ENCODE peak calls at places on chromosomes 13 and 19, in four cellular contexts. K is transverse colon, E is heart left ventricle, T is HCT116. X is an unnamed sample. For H3K4me1, the result is how much of the 10 kb centered on the place peaks cover.

GRCh38 chr13:41934994-41935393 is 25.9 kb downstream of the VWA8 start:
- DNase-seq in K (no peak), E (no peak), T (no peak), X (no peak)

GRCh38 chr13:99657848-99658265 is 156.6 kb downstream of the TM9SF2 start:
- DNase-seq in K (no peak), E (peak), T (no peak), X (peak)

GRCh38 chr13:52195052-52195837 is 35.8 kb upstream of the NEK3 start:
- DNase-seq in K (peak), E (peak), T (no peak), X (peak)

GRCh38 chr19:43305642-43306041 is 36.3 kb upstream of the PSG9 start:
- DNase-seq in K (no peak), E (no peak), T (no peak), X (no peak)

GRCh38 chr19:51688665-51689571 is 4.2 kb upstream of the SPACA6 start:
- DNase-seq in K (peak), E (peak), T (peak), X (peak)

GRCh38 chr19:3837922-3838321 is 30.9 kb downstream of the ZFR2 start:
- DNase-seq in K (no peak), E (no peak), T (no peak), X (no peak)

GRCh38 chr19:50460161-50460765 is 16.0 kb upstream of the EMC10 start:
- DNase-seq in K (no peak), E (no peak), T (no peak), X (no peak)

GRCh38 chr19:43265664-43266025 is 3.7 kb downstream of the PSG9 start:
- DNase-seq in K (no peak), E (no peak), T (no peak), X (no peak)

GRCh38 chr13:66967825-66968597 is 262.1 kb downstream of the PCDH9 start:
- DNase-seq in K (no peak), E (no peak), T (no peak), X (no peak)

GRCh38 chr19:56639217-56639616 is 3.7 kb upstream of the SMIM17 start:
- DNase-seq in K (no peak), E (no peak), T (no peak), X (no peak)

GRCh38 chr13:82076421-82076820 is 1735.5 kb upstream of the SPRY2 start:
- DNase-seq in K (no peak), E (no peak), T (no peak), X (no peak)

GRCh38 chr13:99854376-99854775 is 117.2 kb downstream of the ZIC5 start:
- DNase-seq in K (no peak), E (no peak), T (no peak), X (no peak)

GRCh38 chr13:79393564-79394249 is 12.3 kb downstream of the RBM26 start:
- DNase-seq in K (peak), E (no peak), T (no peak), X (no peak)

GRCh38 chr13:100987993-100988392 is 313.4 kb upstream of the TMTC4 start:
- DNase-seq in K (no peak), E (no peak), T (no peak), X (no peak)
- TF ChIP-seq CTCF in K (no peak), E (no peak), T (no peak), X (peak)

GRCh38 chr19:48686103-48686502 is 9.7 kb upstream of the FUT2 start:
- DNase-seq in K (no peak), E (no peak), T (no peak), X (no peak)

GRCh38 chr19:48685583-48685982 is 10.2 kb upstream of the FUT2 start:
- DNase-seq in K (no peak), E (no peak), T (no peak), X (no peak)

DNA sequence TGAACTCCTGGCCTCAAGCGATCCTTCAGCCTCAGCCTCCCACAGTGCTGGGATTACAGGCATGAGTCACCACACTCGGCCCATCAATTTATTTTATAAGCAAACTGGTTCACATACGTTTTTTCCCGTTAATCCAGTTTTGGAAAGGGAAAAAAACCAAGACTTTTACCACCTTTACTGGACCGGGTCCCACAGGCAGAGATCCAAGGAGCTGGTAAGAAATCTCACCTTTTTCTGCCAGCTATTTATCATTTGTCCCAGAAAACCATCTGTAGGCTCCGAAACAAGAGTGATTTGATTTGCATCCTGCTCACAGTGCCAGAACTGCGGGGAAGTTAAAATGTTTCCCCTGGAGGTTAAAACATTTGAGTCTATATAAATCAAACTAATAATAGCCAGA is 6.3 kb upstream of the FUT2 start:
- DNase-seq in K (no peak), E (no peak), T (no peak), X (no peak)
- H3K4me1 ChIP-seq in K (under half), E (under half), T (under half), X (under half)

DNA sequence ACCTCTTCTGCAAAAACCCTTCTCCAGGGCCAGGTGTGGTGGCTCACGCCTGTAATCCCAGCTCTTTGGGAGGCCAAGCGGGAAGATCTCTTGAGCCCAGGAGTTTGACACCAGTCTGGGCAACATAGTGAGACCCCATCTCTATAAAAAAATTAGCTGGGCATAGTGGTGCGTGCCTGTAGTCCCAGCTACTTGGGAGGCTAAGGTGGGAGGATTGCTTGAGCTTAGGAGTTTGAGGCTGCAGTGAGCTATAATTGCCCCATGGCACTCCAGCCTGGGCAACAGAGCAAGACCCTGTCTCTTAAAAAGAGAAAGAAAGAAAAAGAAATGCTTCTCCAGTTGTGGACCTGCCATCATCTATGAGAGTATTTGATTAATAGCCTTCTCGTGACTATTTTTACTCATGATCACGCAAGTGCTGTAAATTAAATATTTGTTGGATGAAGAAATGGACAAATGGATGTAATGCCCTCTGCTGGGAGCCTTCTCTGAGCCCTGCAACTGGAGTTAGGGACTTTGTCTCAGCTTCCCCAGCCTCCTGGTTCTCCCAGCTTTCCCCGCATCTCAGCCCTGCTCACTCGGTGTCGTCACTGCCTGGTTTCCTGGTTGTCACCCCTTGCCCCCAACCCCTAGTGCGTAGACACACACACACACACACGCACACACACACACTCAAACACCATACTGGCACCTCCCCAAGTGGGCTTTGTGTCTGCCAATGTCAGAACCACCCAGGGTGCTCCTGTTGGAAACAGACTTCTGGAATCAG is 12.2 kb downstream of the WIZ start:
- DNase-seq in K (no peak), E (no peak), T (no peak), X (no peak)
- TF ChIP-seq CTCF in K (no peak), E (no peak), T (no peak), X (peak)

DNA sequence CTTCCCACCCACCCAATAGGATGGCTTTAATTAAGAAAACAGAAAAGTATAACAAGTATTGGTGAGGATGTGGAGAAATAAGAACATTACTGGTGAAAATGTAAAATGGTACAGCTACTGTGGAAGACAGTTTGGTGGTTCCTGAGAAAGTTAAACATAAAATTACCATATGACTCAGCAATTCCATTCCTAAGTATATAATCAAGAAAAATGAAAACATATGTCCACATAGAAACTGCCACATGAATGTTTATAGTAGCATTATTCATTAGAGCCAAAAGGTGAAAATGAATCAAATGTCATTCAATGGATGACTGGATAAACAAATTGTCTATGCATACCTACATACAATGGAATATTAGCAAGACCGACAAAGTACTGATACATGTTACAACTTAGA is 16.9 kb downstream of the DZIP1 start:
- DNase-seq in K (no peak), E (no peak), T (no peak), X (no peak)
- H3K4me1 ChIP-seq in K (under half), E (under half), T (under half), X (under half)

DNA sequence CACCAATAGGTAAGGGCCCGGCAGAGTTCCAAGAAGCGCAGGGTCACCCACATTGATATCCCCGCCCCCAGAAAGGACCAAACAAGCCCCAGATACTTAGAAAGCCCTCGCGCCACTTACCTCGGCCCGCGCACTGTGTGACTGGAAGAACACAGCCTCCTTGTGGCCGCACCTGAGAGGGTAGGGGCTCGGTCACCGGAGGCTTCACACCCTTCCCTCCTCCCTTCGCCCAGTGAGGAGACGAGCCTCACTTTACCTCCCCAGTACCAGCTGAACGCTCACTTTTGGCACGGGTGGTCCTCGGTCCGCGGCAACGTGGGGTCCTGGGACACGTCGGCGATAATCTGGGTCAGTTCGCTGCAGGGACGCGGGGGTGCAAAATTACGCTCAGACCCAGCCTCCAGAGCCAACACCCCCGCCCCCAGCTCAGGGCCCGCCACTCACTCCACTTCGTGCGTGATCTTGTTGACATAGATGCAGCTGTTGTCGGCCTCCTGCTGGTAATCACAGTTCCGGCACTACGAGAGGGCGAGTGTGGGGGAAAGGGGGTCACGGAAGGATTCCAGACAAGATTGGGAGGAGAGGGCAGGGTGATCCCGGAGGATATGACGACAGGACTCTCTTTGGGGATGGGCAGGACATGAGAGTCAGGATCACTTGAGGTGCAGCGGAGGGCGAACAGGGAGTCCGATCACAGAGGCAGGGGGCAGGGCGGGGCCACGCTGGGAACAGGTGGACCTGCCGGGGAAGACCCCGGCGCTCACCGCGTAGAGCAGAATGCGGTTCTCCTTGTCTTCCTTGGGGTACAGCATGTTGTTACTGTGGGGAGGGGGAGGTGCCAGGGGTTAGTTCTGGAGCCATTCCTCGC is 546 bp downstream of the POLR2I start:
- DNase-seq in K (peak), E (no peak), T (no peak), X (peak)
- TF ChIP-seq CTCF in K (no peak), E (no peak), T (peak), X (no peak)

GRCh38 chr19:1366899-1367870 is 16.5 kb upstream of the NDUFS7 start:
- DNase-seq in K (no peak), E (no peak), T (no peak), X (no peak)
- H3K4me1 ChIP-seq in K (under half), E (under half), T (under half), X (under half)

GRCh38 chr19:37059142-37059541 is 19.1 kb upstream of the ZNF420 start:
- DNase-seq in K (no peak), E (no peak), T (no peak), X (no peak)
- TF ChIP-seq CTCF in K (no peak), E (no peak), T (no peak), X (no peak)